ENCODE peak calls at places on chromosomes 1 and 21, in four cellular contexts. J is activated naive CD8-positive, alpha-beta T cell treated with anti-CD3 and anti-CD28 coated beads, Interleukin-2, amount 10 ng/mL, durations not matched to agents 7 days and 5 days; U is GM12865; A is stimulated activated CD8-positive, alpha-beta memory T cell treated with anti-CD3 and anti-CD28 coated beads, Interleukin-12 subunit alpha, Interleukin-12 subunit beta, amount 100 ng/mL, for 4 hours. P is an unnamed sample.

GRCh38 chr21:42599486-42599885 is 53.9 kb upstream of the PDE9A start:
- DNase-seq in U (no peak), J (no peak), A (no peak), P (no peak)

GRCh38 chr1:94269921-94270320 is 32.5 kb upstream of the ARHGAP29 start:
- DNase-seq in J (no peak), U (no peak), A (no peak), P (no peak)

GRCh38 chr1:234953655-234954420 is 174.8 kb downstream of the TOMM20 start:
- DNase-seq in U (no peak), J (no peak), A (no peak), P (no peak)

GRCh38 chr21:35077975-35078374 is 28.9 kb upstream of the RUNX1 start:
- DNase-seq in U (no peak), J (no peak), A (no peak), P (no peak)

GRCh38 chr1:153573351-153573750 is 7.7 kb upstream of the S100A2 start:
- DNase-seq in U (no peak), J (no peak), A (no peak), P (no peak)

GRCh38 chr1:90711696-90712095 is 5.4 kb downstream of the BARHL2 start:
- DNase-seq in A (no peak), J (no peak), U (no peak), P (no peak)

GRCh38 chr1:234907585-234908457 is 220.8 kb downstream of the TOMM20 start:
- DNase-seq in A (no peak), J (no peak), U (no peak), P (no peak)

GRCh38 chr1:118204648-118205047 is 19.6 kb upstream of the SPAG17 start:
- DNase-seq in A (no peak), U (no peak), J (no peak), P (no peak)

P was measured in natural killer cell.